ENCODE peak calls at places on chromosomes 7 and 10, in eight cellular contexts. W is uterus; E is PC-3; O is adrenal gland; R is cardiac muscle cell; X is sigmoid colon; Y is brain microvascular endothelial cell; Z is CD4-positive, alpha-beta T cell. L is an unnamed sample.

GRCh38 chr7:86788948-86789347 is 145.2 kb downstream of the GRM3 start:
- DNase-seq in W (no peak), E (no peak), O (no peak), R (no peak), X (no peak), Y (no peak), Z (no peak), L (no peak)

GRCh38 chr7:20340839-20341238 is 10.1 kb downstream of the ITGB8 start:
- DNase-seq in W (no peak), E (peak), O (no peak), R (no peak), X (no peak), Y (no peak), Z (no peak), L (peak)

GRCh38 chr7:99365318-99366141 is 9.0 kb upstream of the ARPC1B start:
- DNase-seq in W (no peak), E (peak), O (no peak), R (peak), X (no peak), Y (no peak), Z (peak), L (peak)

GRCh38 chr7:35605760-35606159 is 89.2 kb downstream of the HERPUD2 start:
- DNase-seq in W (no peak), E (peak), O (no peak), R (no peak), X (no peak), Y (peak), Z (no peak), L (peak)

GRCh38 chr7:156892086-156892800 is 740 bp downstream of the LMBR1 start:
- DNase-seq in W (peak), E (peak), O (peak), R (peak), X (peak), Y (no peak), Z (peak), L (peak)

GRCh38 chr7:75915416-75916156 is 631 bp downstream of the POR start:
- DNase-seq in W (peak), E (no peak), O (peak), R (no peak), X (peak), Y (no peak), Z (no peak), L (no peak)

GRCh38 chr10:15541376-15541775 is 170.3 kb upstream of the FAM171A1 start:
- DNase-seq in W (no peak), E (no peak), O (no peak), R (no peak), X (no peak), Y (no peak), Z (no peak), L (no peak)

GRCh38 chr10:20993387-20994170 is 96.5 kb upstream of the NEBL start:
- DNase-seq in W (no peak), E (peak), O (no peak), R (no peak), X (no peak), Y (peak), Z (no peak), L (peak)

GRCh38 chr10:29680091-29680490 is 45.3 kb upstream of the SVIL start:
- DNase-seq in W (no peak), E (no peak), O (no peak), R (no peak), X (no peak), Y (no peak), Z (no peak), L (no peak)

GRCh38 chr10:35007858-35008301 is 82.3 kb downstream of the CUL2 start:
- DNase-seq in W (no peak), E (peak), O (no peak), R (no peak), X (no peak), Y (no peak), Z (no peak), L (no peak)

GRCh38 chr7:38798552-38799267 is 110.3 kb downstream of the VPS41 start:
- DNase-seq in W (no peak), E (no peak), O (no peak), R (peak), X (no peak), Y (no peak), Z (no peak), L (no peak)

GRCh38 chr10:22634093-22634492 is 80.3 kb downstream of the PIP4K2A start:
- DNase-seq in W (no peak), E (no peak), O (no peak), R (no peak), X (no peak), Y (no peak), Z (no peak), L (no peak)

GRCh38 chr7:129184979-129185670 is 3.3 kb upstream of the SMO start:
- DNase-seq in W (no peak), E (peak), O (no peak), R (no peak), X (no peak), Y (no peak), Z (no peak), L (peak)

GRCh38 chr7:30348083-30348560 is 63.7 kb downstream of the ZNRF2 start:
- DNase-seq in W (no peak), E (peak), O (no peak), R (no peak), X (no peak), Y (peak), Z (peak), L (peak)

GRCh38 chr7:155119801-155120382 is 49.8 kb downstream of the HTR5A start:
- DNase-seq in W (no peak), E (no peak), O (no peak), R (no peak), X (no peak), Y (peak), Z (no peak), L (peak)

GRCh38 chr7:74002474-74003017 is 25.4 kb upstream of the ELN start:
- DNase-seq in W (peak), E (peak), O (peak), R (no peak), X (no peak), Y (peak), Z (no peak), L (peak)

GRCh38 chr10:44054046-44054445 is 330.9 kb downstream of the CXCL12 start:
- DNase-seq in W (no peak), E (no peak), O (no peak), R (no peak), X (no peak), Y (no peak), Z (no peak), L (no peak)

GRCh38 chr10:44053391-44053790 is 331.5 kb downstream of the CXCL12 start:
- DNase-seq in W (no peak), E (no peak), O (no peak), R (no peak), X (no peak), Y (no peak), Z (no peak), L (no peak)

GRCh38 chr10:44056947-44057811 is 327.7 kb downstream of the CXCL12 start:
- DNase-seq in W (no peak), E (no peak), O (no peak), R (no peak), X (no peak), Y (no peak), Z (no peak), L (no peak)

GRCh38 chr10:44058259-44058658 is 326.6 kb downstream of the CXCL12 start:
- DNase-seq in W (no peak), E (no peak), O (no peak), R (no peak), X (no peak), Y (no peak), Z (no peak), L (no peak)

DNA sequence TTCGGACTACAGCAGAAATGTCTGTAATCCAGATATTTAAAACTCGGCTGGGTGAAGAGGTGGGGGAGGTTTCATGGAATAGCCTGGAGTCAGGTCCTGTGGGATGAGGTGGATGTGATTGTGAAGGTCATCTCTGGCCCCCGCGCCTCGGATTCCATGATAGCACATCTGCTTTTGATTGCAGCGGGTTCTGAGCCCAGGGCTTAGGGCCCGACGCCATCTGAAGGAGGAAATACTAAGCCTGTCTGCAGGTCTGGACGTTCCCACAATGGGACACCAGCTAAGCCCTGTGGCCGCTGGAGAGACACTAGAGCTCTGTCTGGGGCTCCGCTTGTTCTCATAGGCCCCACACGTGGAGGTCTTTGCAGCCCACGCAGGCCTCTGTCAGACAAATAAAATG is 328.7 kb downstream of the CXCL12 start:
- DNase-seq in W (peak), E (no peak), O (no peak), R (no peak), X (no peak), Y (no peak), Z (no peak), L (no peak)
- H3K27ac ChIP-seq in W (no peak), E (no peak), O (no peak), R (no peak), X (no peak), Y (no peak), Z (no peak), L (no peak)

DNA sequence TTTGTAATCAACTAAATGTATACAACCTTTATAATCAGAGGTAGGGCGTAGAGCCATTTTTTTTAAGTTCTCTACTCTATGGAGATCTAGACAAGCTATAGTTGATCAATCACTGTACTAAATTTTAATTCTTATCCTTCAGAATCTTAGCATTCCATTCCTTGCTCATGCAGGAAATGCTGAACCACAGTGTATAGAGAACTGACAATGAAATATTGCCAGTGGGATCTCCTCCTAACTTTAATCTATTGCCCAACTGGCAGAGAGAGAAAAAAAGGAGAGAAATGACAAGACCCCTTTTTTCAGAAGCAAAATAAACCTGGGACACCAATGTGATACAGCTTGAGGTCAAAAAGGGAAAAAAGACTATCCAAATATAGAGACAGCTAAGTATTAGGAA is 26.4 kb upstream of the PPP3CB start:
- DNase-seq in W (no peak), E (no peak), O (no peak), R (no peak), X (no peak), Y (no peak), Z (no peak), L (no peak)
- H3K27ac ChIP-seq in W (no peak), E (no peak), O (no peak), R (no peak), X (no peak), Y (no peak), Z (no peak), L (no peak)

GRCh38 chr7:131000389-131000788 is 266.4 kb upstream of the KLF14 start:
- DNase-seq in W (no peak), E (no peak), O (no peak), R (no peak), X (no peak), Y (no peak), Z (no peak), L (no peak)
- H3K27ac ChIP-seq in W (peak), E (no peak), O (peak), R (no peak), X (no peak), Y (no peak), Z (no peak), L (no peak)

GRCh38 chr10:33006342-33006887 is 48.4 kb upstream of the ITGB1 start:
- DNase-seq in W (no peak), E (no peak), O (no peak), R (no peak), X (no peak), Y (no peak), Z (no peak), L (no peak)
- H3K27ac ChIP-seq in W (peak), E (peak), O (peak), R (peak), X (peak), Y (peak), Z (no peak), L (peak)

GRCh38 chr7:96120445-96120844 is 201.5 kb downstream of the SLC25A13 start:
- DNase-seq in W (no peak), E (no peak), O (no peak), R (no peak), X (no peak), Y (no peak), Z (no peak), L (no peak)
- H3K27ac ChIP-seq in W (no peak), E (no peak), O (no peak), R (no peak), X (no peak), Y (no peak), Z (no peak), L (no peak)

DNA sequence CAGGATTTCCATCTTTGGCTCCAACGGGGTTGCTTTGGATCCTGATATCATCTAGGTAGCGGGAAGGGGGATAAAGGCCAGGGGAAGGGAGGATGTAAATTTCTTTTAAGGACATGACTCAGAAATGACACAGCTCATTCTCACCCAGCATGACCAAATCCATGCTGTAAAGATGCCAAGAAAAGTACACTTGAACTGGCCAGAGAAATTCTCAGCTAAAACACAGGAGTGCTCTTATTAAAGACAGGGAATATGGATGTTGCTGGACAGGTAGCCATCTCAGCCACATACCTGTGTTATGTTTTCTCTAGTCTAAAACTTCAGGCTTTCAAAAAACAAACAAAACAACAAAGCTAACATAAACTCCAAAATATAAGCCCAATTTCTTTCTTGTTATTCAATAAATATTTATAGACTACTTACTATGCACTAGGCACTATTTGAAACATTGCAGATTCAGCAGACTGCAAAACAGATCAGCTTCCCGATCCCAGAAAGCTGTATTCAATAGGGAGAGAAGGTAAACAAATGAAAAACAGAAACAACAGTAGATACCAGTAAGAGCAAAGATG is 68.2 kb downstream of the NAMPT start:
- DNase-seq in W (peak), E (peak), O (peak), R (no peak), X (peak), Y (peak), Z (no peak), L (peak)
- H3K27ac ChIP-seq in W (peak), E (peak), O (peak), R (no peak), X (peak), Y (peak), Z (no peak), L (peak)

GRCh38 chr10:95770084-95770720 is 14.2 kb downstream of the ENTPD1 start:
- DNase-seq in W (no peak), E (no peak), O (no peak), R (no peak), X (no peak), Y (no peak), Z (no peak), L (no peak)
- H3K27ac ChIP-seq in W (no peak), E (no peak), O (no peak), R (no peak), X (no peak), Y (no peak), Z (no peak), L (no peak)

GRCh38 chr7:98242342-98242741 is 9.7 kb downstream of the TECPR1 start:
- DNase-seq in W (no peak), E (no peak), O (no peak), R (no peak), X (no peak), Y (no peak), Z (no peak), L (no peak)

GRCh38 chr7:98248156-98248555 is 3.9 kb downstream of the TECPR1 start:
- DNase-seq in W (no peak), E (no peak), O (no peak), R (no peak), X (no peak), Y (no peak), Z (no peak), L (no peak)

GRCh38 chr7:98242934-98243333 is 9.1 kb downstream of the TECPR1 start:
- DNase-seq in W (no peak), E (no peak), O (no peak), R (no peak), X (no peak), Y (no peak), Z (no peak), L (no peak)

GRCh38 chr7:98241674-98242241 is 10.3 kb downstream of the TECPR1 start:
- DNase-seq in W (no peak), E (no peak), O (no peak), R (no peak), X (no peak), Y (no peak), Z (no peak), L (no peak)

DNA sequence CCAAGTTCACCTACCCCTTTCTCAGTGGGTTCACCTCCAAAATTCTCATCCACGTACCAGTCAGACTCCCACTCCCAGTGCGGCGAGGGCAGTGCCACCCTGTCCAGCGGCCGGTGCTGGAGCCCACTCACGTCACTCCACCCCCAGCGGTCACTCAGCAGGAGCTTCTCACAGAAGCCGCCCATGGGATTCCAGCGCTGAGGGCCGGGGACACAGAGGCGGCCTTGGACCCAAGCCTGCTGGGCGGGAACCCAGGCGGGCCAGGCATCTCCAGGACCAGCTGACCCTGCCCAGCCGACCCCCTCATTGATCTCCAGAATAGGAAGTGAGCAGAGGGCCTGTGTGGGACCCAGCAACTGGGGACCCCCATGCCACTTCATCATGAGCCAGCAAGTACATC is 7.2 kb downstream of the TECPR1 start:
- DNase-seq in W (no peak), E (no peak), O (no peak), R (no peak), X (no peak), Y (no peak), Z (no peak), L (no peak)
- H3K27ac ChIP-seq in W (no peak), E (no peak), O (peak), R (no peak), X (no peak), Y (no peak), Z (no peak), L (no peak)

GRCh38 chr7:1543826-1544177 is 12.2 kb downstream of the TMEM184A start:
- DNase-seq in W (no peak), E (no peak), O (no peak), R (no peak), X (no peak), Y (no peak), Z (no peak), L (no peak)

GRCh38 chr7:1542841-1543747 is 12.6 kb downstream of the MAFK start:
- DNase-seq in W (no peak), E (no peak), O (no peak), R (no peak), X (no peak), Y (no peak), Z (no peak), L (no peak)

GRCh38 chr7:1544896-1545416 is 11.0 kb downstream of the TMEM184A start:
- DNase-seq in W (no peak), E (no peak), O (no peak), R (no peak), X (no peak), Y (no peak), Z (no peak), L (no peak)

GRCh38 chr7:1545417-1546246 is 10.4 kb downstream of the TMEM184A start:
- DNase-seq in W (no peak), E (no peak), O (no peak), R (no peak), X (no peak), Y (no peak), Z (no peak), L (no peak)

GRCh38 chr7:1544178-1544895 is 11.7 kb downstream of the TMEM184A start:
- DNase-seq in W (no peak), E (no peak), O (no peak), R (no peak), X (no peak), Y (no peak), Z (no peak), L (no peak)
- H3K27ac ChIP-seq in W (no peak), E (no peak), O (no peak), R (peak), X (no peak), Y (no peak), Z (no peak), L (peak)